ENCODE peak calls at places on chromosome 9, in six cellular contexts. H is foreskin fibroblast, B is left colon, Y is NCI-H1930, T is astrocyte of the spinal cord, M is EL. F is an unnamed sample.

GRCh38 chr9:113705938-113706519 is 170.1 kb upstream of the ZNF618 start:
- DNase-seq in H (no peak), B (no peak), Y (no peak), T (no peak), M (no peak), F (no peak)

GRCh38 chr9:121707477-121708424 is 56.3 kb downstream of the DAB2IP start:
- DNase-seq in H (no peak), B (no peak), Y (no peak), T (no peak), M (peak; percentile 14), F (no peak)

GRCh38 chr9:27865031-27865438 is 291.8 kb upstream of the C9orf72 start:
- DNase-seq in H (no peak), B (no peak), Y (no peak), T (peak; percentile 47), M (no peak), F (no peak)

GRCh38 chr9:121281614-121282291 is 13.8 kb downstream of the GSN start:
- DNase-seq in H (no peak), B (peak; percentile 92), Y (no peak), T (peak; percentile 70), M (peak; percentile 48), F (no peak)

GRCh38 chr9:133706651-133707050 is 31.5 kb downstream of the SARDH start:
- DNase-seq in H (no peak), B (no peak), Y (no peak), T (no peak), M (no peak), F (no peak)

GRCh38 chr9:96069821-96070220 is 194.3 kb downstream of the ERCC6L2 start:
- DNase-seq in H (no peak), B (no peak), Y (no peak), T (no peak), M (no peak), F (no peak)

GRCh38 chr9:76354221-76354620 is 40.0 kb downstream of the RFK start:
- DNase-seq in H (no peak), B (no peak), Y (no peak), T (no peak), M (no peak), F (no peak)

GRCh38 chr9:113492343-113493079 is 29.0 kb downstream of the RGS3 start:
- DNase-seq in H (peak; percentile 10), B (no peak), Y (no peak), T (no peak), M (no peak), F (no peak)

GRCh38 chr9:3662671-3663070 is 136.9 kb upstream of the RFX3 start:
- DNase-seq in H (no peak), B (no peak), Y (no peak), T (peak; percentile 21), M (peak; percentile 11), F (no peak)

GRCh38 chr9:107717608-107718314 is 228.2 kb upstream of the KLF4 start:
- DNase-seq in H (no peak), B (peak; percentile 27), Y (no peak), T (no peak), M (no peak), F (no peak)

GRCh38 chr9:117903453-117903852 is 199.2 kb downstream of the TLR4 start:
- DNase-seq in H (no peak), B (no peak), Y (no peak), T (no peak), M (no peak), F (no peak)

GRCh38 chr9:133729646-133730281 is 8.4 kb downstream of the SARDH start:
- DNase-seq in H (no peak), B (no peak), Y (no peak), T (no peak), M (no peak), F (no peak)

GRCh38 chr9:135051316-135052038 is 36.0 kb upstream of the OLFM1 start:
- DNase-seq in H (no peak), B (no peak), Y (no peak), T (no peak), M (no peak), F (no peak)

GRCh38 chr9:124040186-124040920 is 28.8 kb downstream of the LHX2 start:
- DNase-seq in H (peak; percentile 32), B (no peak), Y (no peak), T (peak; percentile 29), M (no peak), F (no peak)

GRCh38 chr9:37209431-37210386 is 89.3 kb downstream of the ZCCHC7 start:
- DNase-seq in H (no peak), B (no peak), Y (no peak), T (no peak), M (no peak), F (peak; percentile 18)

GRCh38 chr9:83432104-83432627 is 106.0 kb downstream of the FRMD3 start:
- DNase-seq in H (peak; percentile 53), B (peak; percentile 77), Y (no peak), T (peak; percentile 66), M (peak; percentile 64), F (peak; percentile 16)

GRCh38 chr9:92963831-92964606 is 16.7 kb downstream of the FGD3 start:
- DNase-seq in H (no peak), B (peak; percentile 55), Y (no peak), T (no peak), M (no peak), F (no peak)

GRCh38 chr9:16145196-16145950 is 592.5 kb downstream of the CCDC171 start:
- DNase-seq in H (no peak), B (no peak), Y (no peak), T (no peak), M (no peak), F (no peak)

GRCh38 chr9:88322906-88323566 is 65.2 kb upstream of the SPIN1 start:
- DNase-seq in H (no peak), B (peak; percentile 10), Y (no peak), T (peak; percentile 51), M (peak; percentile 61), F (no peak)

GRCh38 chr9:128078504-128079434 is 10.7 kb downstream of the SLC25A25 start:
- DNase-seq in H (no peak), B (no peak), Y (no peak), T (no peak), M (peak; percentile 59), F (no peak)

GRCh38 chr9:38761999-38762398 is 42.1 kb upstream of the FAM240B start:
- DNase-seq in H (no peak), B (no peak), Y (no peak), T (no peak), M (no peak), F (no peak)

GRCh38 chr9:33128570-33128969 is 38.6 kb downstream of the B4GALT1 start:
- DNase-seq in H (no peak), B (no peak), Y (no peak), T (no peak), M (no peak), F (no peak)

GRCh38 chr9:13049223-13049622 is 230.3 kb downstream of the MPDZ start:
- DNase-seq in H (no peak), B (no peak), Y (peak; percentile 36), T (peak; percentile 33), M (no peak), F (no peak)

GRCh38 chr9:87467187-87467586 is 30.5 kb upstream of the DAPK1 start:
- DNase-seq in H (no peak), B (no peak), Y (no peak), T (no peak), M (no peak), F (no peak)

GRCh38 chr9:115141612-115142011 is 23.7 kb upstream of the TNC start:
- DNase-seq in H (no peak), B (no peak), Y (no peak), T (no peak), M (no peak), F (no peak)

GRCh38 chr9:89450213-89450612 is 47.7 kb downstream of the SEMA4D start:
- DNase-seq in H (no peak), B (no peak), Y (no peak), T (no peak), M (no peak), F (no peak)

F was measured in cerebellar cortex.